ENCODE peak calls at places on chromosomes 5 and 9, in nine cellular contexts. D, G, A, B, H, Q, F, L and Y are unnamed samples.

GRCh38 chr5:138946241-138946623 is 71.1 kb upstream of the LRRTM2 start:
- DNase-seq in B (no peak), H (no peak), F (no peak), Q (no peak), D (peak), G (no peak), A (no peak), L (no peak), Y (no peak)

GRCh38 chr5:142360607-142361120 is 35.8 kb upstream of the SPRY4 start:
- DNase-seq in F (no peak), A (peak), D (no peak), B (peak), L (peak), H (no peak), Q (no peak), G (no peak), Y (no peak)

GRCh38 chr5:72752909-72753308 is 63.6 kb upstream of the TNPO1 start:
- DNase-seq in Q (no peak), H (no peak), D (no peak), L (no peak), B (no peak), F (no peak), A (no peak), G (no peak), Y (no peak)

GRCh38 chr9:127027694-127028093 is 94.7 kb downstream of the ANGPTL2 start:
- DNase-seq in H (no peak), D (no peak), A (no peak), L (no peak), B (peak), Q (peak), G (no peak), F (no peak), Y (no peak)

GRCh38 chr9:77606526-77606925 is 41.6 kb downstream of the GNA14 start:
- DNase-seq in L (no peak), F (no peak), B (no peak), H (no peak), Q (no peak), D (no peak), G (no peak), A (peak), Y (no peak)

GRCh38 chr5:125450803-125451202 is 704.4 kb upstream of the ZNF608 start:
- DNase-seq in D (no peak), F (no peak), H (no peak), B (peak), L (peak), Q (no peak), A (peak), G (no peak), Y (no peak)

GRCh38 chr9:17134396-17134842 is 421 bp upstream of the CNTLN start:
- DNase-seq in B (peak), H (no peak), Q (peak), F (no peak), A (peak), L (peak), G (no peak), D (no peak), Y (no peak)

GRCh38 chr9:16368425-16369087 is 501.9 kb downstream of the BNC2 start:
- DNase-seq in Q (peak), B (peak), L (no peak), D (no peak), F (no peak), G (no peak), A (no peak), H (no peak), Y (no peak)

GRCh38 chr5:57719216-57719615 is 236.6 kb upstream of the ACTBL2 start:
- DNase-seq in L (no peak), A (no peak), D (no peak), B (no peak), Q (no peak), G (no peak), F (no peak), H (no peak), Y (no peak)

GRCh38 chr9:32899181-32899580 is 102.2 kb downstream of the APTX start:
- DNase-seq in B (peak), D (no peak), A (no peak), G (no peak), H (no peak), F (no peak), Q (peak), L (no peak), Y (no peak)

GRCh38 chr5:122585111-122585415 is 189.8 kb upstream of the SNX2 start:
- DNase-seq in G (no peak), F (no peak), H (no peak), D (no peak), Q (no peak), B (no peak), A (no peak), L (no peak), Y (no peak)

GRCh38 chr9:136855461-136856077 is 3.4 kb downstream of the MAMDC4 start:
- DNase-seq in H (no peak), F (no peak), Q (no peak), L (no peak), B (no peak), D (no peak), A (no peak), G (no peak), Y (no peak)

GRCh38 chr5:142304013-142304701 is 20.7 kb downstream of the SPRY4 start:
- DNase-seq in G (no peak), B (no peak), H (no peak), D (no peak), Q (no peak), L (no peak), F (no peak), A (no peak), Y (no peak)

GRCh38 chr9:37283730-37284235 is 138.7 kb upstream of the GRHPR start:
- DNase-seq in Q (peak), G (no peak), B (peak), A (peak), D (no peak), H (peak), L (peak), F (no peak), Y (no peak)

GRCh38 chr5:142883025-142883424 is 112.8 kb downstream of the ARHGAP26 start:
- DNase-seq in G (no peak), B (no peak), H (no peak), F (no peak), L (peak), A (peak), Q (no peak), D (no peak), Y (no peak)

GRCh38 chr5:51495672-51496071 is 112.4 kb downstream of the ISL1 start:
- DNase-seq in A (peak), B (peak), G (no peak), H (no peak), D (peak), Q (peak), L (peak), F (no peak), Y (no peak)

GRCh38 chr5:148805323-148806290 is 20.8 kb upstream of the ADRB2 start:
- DNase-seq in L (peak), B (peak), H (peak), D (no peak), A (no peak), Q (peak), F (no peak), G (no peak), Y (no peak)

GRCh38 chr5:128356011-128356410 is 182.0 kb downstream of the FBN2 start:
- DNase-seq in Q (no peak), A (no peak), D (no peak), G (no peak), F (no peak), B (no peak), H (no peak), L (no peak), Y (no peak)

GRCh38 chr9:124444166-124444565 is 6.1 kb upstream of the ADGRD2 start:
- DNase-seq in H (no peak), F (no peak), D (no peak), Q (peak), L (no peak), G (no peak), A (no peak), B (peak), Y (no peak)

GRCh38 chr5:67643531-67643930 is 446.9 kb upstream of the CD180 start:
- DNase-seq in Q (no peak), A (no peak), L (peak), F (no peak), G (no peak), D (no peak), B (no peak), H (no peak), Y (no peak)

GRCh38 chr9:88532320-88532719 is 2.7 kb upstream of the NXNL2 start:
- DNase-seq in G (no peak), B (peak), F (peak), D (no peak), L (peak), H (no peak), A (peak), Q (no peak), Y (no peak)

GRCh38 chr5:152560508-152561137 is 155.5 kb upstream of the NMUR2 start:
- DNase-seq in L (peak), H (no peak), A (peak), D (no peak), G (no peak), F (peak), B (peak), Q (peak), Y (peak)

GRCh38 chr5:143025971-143026370 is 255.8 kb downstream of the ARHGAP26 start:
- DNase-seq in H (no peak), G (no peak), A (no peak), L (no peak), F (no peak), B (no peak), Q (no peak), D (no peak), Y (no peak)

GRCh38 chr9:87853289-87853688 is 29.4 kb upstream of the SPATA31E1 start:
- DNase-seq in B (no peak), G (no peak), L (no peak), H (no peak), A (no peak), Q (no peak), F (no peak), D (no peak), Y (no peak)

GRCh38 chr5:135318037-135318436 is 81.0 kb downstream of the MACROH2A1 start:
- DNase-seq in F (no peak), L (no peak), D (peak), G (no peak), Q (no peak), B (no peak), A (no peak), H (no peak), Y (no peak)

GRCh38 chr9:97905228-97905627 is 17.1 kb downstream of the TRMO start:
- DNase-seq in G (peak), H (no peak), D (no peak), A (no peak), Q (no peak), L (no peak), B (no peak), F (no peak), Y (no peak)

GRCh38 chr5:120405923-120406322 is 58.2 kb upstream of the PRR16 start:
- DNase-seq in F (no peak), A (peak), B (peak), H (no peak), Q (peak), L (peak), G (no peak), D (no peak), Y (no peak)

GRCh38 chr9:114300153-114300845 is 22.6 kb upstream of the ORM1 start:
- DNase-seq in Q (no peak), A (no peak), H (no peak), D (peak), G (no peak), F (no peak), L (no peak), B (no peak), Y (no peak)

GRCh38 chr5:137751869-137752491 is 2.2 kb downstream of the HNRNPA0 start:
- DNase-seq in B (peak), D (no peak), L (peak), G (no peak), F (no peak), A (peak), H (no peak), Q (peak), Y (no peak)

GRCh38 chr5:150155258-150156032 is at the start of gene PDGFRB:
- DNase-seq in F (peak), B (no peak), H (no peak), D (no peak), L (peak), Q (no peak), G (peak), A (peak), Y (peak)

GRCh38 chr9:134807726-134808125 is 72.9 kb upstream of the FCN2 start:
- DNase-seq in L (peak), F (no peak), G (no peak), H (no peak), A (peak), D (no peak), Q (no peak), B (no peak), Y (no peak)

GRCh38 chr9:93134018-93134739 is at the start of gene NINJ1:
- DNase-seq in G (peak), D (peak), Q (peak), H (peak), L (peak), B (peak), F (peak), A (peak), Y (no peak)

GRCh38 chr9:88198346-88198807 is 60.1 kb upstream of the SPATA31C2 start:
- DNase-seq in A (peak), H (no peak), D (no peak), G (no peak), L (peak), B (peak), F (no peak), Q (peak), Y (no peak)

GRCh38 chr5:124951105-124951504 is 204.7 kb upstream of the ZNF608 start:
- DNase-seq in D (no peak), Q (no peak), B (no peak), G (no peak), A (no peak), F (no peak), H (no peak), L (no peak), Y (no peak)

GRCh38 chr5:35598707-35599370 is 18.8 kb upstream of the SPEF2 start:
- DNase-seq in G (no peak), B (no peak), A (peak), L (no peak), H (no peak), D (no peak), F (no peak), Q (no peak), Y (no peak)
- TF ChIP-seq CTCF in G (no peak), B (no peak), A (no peak), L (no peak), H (no peak), D (peak), F (no peak), Q (no peak), Y (no peak)

DNA sequence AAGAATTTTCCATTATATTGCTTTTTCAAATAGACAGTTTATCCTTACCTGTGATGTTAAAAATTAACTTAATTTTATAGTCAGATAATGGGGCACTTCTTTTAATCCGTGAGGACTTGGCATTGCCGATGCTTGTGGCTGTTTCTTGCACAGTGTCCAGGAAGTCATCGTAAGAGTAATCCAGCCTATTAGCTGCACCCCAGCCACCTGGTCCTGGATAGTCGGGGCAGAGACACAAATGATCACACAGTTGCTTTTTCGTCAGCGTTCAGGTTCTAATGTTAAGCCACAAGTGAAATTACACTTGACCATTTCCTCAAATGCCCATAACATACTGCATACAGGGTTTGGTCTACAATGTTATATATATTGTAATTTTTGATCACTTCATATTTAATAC is 107.4 kb downstream of the SVEP1 start:
- DNase-seq in Q (no peak), F (no peak), G (no peak), B (no peak), D (no peak), A (no peak), L (no peak), H (no peak), Y (no peak)
- TF ChIP-seq CTCF in Q (no peak), F (no peak), G (no peak), B (no peak), D (no peak), A (no peak), L (no peak), H (no peak), Y (no peak)

GRCh38 chr5:1681955-1682354 is 117.7 kb downstream of the MRPL36 start:
- DNase-seq in L (no peak), Q (no peak), F (no peak), B (no peak), A (no peak), D (no peak), H (no peak), G (no peak), Y (no peak)
- TF ChIP-seq CTCF in L (no peak), Q (no peak), F (no peak), B (no peak), A (no peak), D (peak), H (no peak), G (no peak), Y (no peak)

DNA sequence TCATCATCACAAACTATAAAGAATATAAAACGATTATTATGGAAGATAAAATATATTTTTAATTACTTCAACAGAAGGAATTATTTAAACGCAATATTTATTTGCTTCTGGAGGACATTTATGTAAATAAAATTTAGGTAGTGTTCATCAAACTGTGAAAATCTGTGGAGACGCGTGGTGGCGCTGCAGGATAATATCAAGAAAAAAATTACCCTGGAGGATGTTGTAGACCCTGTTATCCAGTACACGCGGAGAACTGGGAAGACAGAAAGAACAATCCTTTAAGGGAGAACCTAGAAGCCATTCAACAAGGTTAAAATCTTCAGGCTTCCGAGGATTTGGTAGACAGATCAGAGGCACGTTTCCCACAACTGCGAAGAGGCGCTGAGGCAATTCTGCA is at the start of gene PCDHB12:
- DNase-seq in F (no peak), L (no peak), H (no peak), A (peak), G (no peak), Q (no peak), B (no peak), D (no peak), Y (no peak)
- TF ChIP-seq CTCF in F (peak), L (no peak), H (no peak), A (no peak), G (no peak), Q (peak), B (no peak), D (peak), Y (no peak)

GRCh38 chr5:176611435-176611834 is 1.5 kb upstream of the GPRIN1 start:
- DNase-seq in D (peak), H (no peak), G (peak), A (peak), F (peak), Q (peak), B (peak), L (peak), Y (peak)

GRCh38 chr5:176608937-176609723 is 826 bp downstream of the GPRIN1 start:
- DNase-seq in F (peak), B (no peak), D (no peak), A (no peak), G (no peak), L (no peak), Q (no peak), H (no peak), Y (no peak)

GRCh38 chr5:176610430-176610763 is 441 bp upstream of the GPRIN1 start:
- DNase-seq in L (no peak), A (no peak), F (no peak), D (no peak), G (no peak), H (no peak), B (no peak), Q (no peak), Y (no peak)

GRCh38 chr5:176608142-176608705 is 1.7 kb downstream of the GPRIN1 start:
- DNase-seq in B (no peak), L (no peak), F (no peak), Q (no peak), G (no peak), D (no peak), H (no peak), A (no peak), Y (no peak)

GRCh38 chr5:176609724-176610429 is at the start of gene GPRIN1:
- DNase-seq in G (peak), D (no peak), B (no peak), L (peak), Q (peak), H (no peak), F (peak), A (peak), Y (no peak)
- TF ChIP-seq CTCF in G (no peak), D (peak), B (peak), L (peak), Q (no peak), H (peak), F (peak), A (no peak), Y (no peak)

DNA sequence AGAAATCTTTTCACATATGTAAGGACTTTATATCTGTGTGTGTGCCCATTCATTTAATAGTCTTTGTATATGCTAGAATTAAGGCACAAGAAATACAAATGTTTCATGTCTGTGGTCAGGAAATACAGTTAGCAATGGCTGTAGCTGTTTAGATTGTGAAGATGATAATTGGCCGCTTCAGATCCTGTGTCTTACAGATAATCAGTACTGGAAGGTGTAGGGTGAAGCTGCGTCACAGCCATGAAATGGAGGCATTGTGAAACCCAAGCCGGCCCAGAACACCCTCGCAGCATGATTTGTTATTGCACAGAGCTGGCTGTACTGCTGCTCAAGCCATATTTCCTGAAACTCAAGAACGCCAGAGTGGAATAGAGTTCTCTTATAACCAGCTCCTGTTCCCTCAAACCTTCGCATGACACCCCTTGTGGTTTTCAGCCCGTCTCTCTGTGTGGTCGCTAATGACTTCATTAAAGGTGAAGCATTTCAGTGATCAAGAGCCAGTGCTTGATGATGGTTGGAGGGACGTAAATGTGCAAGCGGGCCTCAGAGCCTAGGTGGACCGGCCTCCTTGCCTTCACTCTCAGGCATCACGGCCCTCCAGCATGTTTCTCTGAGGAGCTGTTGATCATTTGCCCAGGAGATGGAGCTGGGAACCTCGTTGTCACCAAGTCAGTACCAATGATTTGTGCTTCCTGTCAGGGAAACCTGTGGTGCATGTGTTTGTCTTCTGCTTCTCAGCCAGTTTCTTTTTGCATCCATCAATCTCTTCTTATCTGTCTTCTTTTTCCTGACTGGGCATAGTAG is 80.1 kb downstream of the F2RL2 start:
- DNase-seq in A (no peak), F (no peak), H (no peak), L (no peak), D (no peak), Q (no peak), B (no peak), G (peak), Y (no peak)
- TF ChIP-seq CTCF in A (no peak), F (no peak), H (peak), L (no peak), D (no peak), Q (no peak), B (no peak), G (no peak), Y (no peak)

DNA sequence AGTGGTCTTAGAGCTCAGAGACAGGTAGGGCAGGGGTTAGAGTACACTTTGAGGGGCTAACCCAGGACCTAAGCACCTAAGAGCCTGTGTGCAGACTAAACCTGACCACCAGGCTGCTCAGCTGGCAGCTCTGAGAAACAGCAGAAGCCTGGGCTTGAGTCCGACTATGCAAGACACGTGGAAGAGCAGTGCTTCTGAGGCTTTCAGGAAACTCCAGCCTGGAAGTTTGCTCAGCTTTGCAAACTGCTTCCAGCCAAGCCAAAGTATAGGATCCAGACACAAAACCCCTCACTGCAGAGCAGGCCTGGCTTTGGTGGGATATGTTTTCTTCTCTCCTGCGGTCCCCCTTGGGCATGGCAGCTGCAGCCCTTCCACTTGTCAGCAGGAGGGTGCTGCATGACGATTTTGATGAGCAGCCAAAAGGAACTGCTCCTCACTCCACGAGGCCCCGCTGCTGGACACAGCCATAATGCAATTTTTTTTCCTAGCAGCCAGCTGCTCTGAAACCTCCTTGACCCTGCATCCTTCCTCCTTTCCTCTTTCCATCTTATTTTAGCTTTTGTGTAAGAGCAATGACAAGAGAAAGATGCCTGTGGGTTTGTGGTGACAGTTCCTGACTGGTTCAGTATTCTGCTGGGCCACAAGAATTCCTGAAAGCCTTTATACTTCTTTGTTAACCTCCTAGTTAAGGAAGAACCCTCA is 123.1 kb downstream of the LIFR start:
- DNase-seq in G (no peak), L (peak), B (no peak), F (no peak), D (no peak), Q (no peak), H (no peak), A (peak), Y (no peak)
- TF ChIP-seq CTCF in G (no peak), L (peak), B (no peak), F (no peak), D (no peak), Q (no peak), H (no peak), A (no peak), Y (no peak)